ENCODE peak calls at places on chromosome 22, in six cellular contexts. V is GM23338; O is left ventricle myocardium inferior; L is fibroblast of lung; X is naive thymus-derived CD4-positive, alpha-beta T cell; Q is thyroid gland. R is an unnamed sample.

GRCh38 chr22:43273902-43274484 is 69.2 kb downstream of the SCUBE1 start:
- DNase-seq in V (peak; percentile 84), O (no peak), L (peak; percentile 60), X (peak; percentile 35), Q (peak; percentile 50), R (peak; percentile 46)

GRCh38 chr22:48890693-48891554 is 936.7 kb downstream of the BRD1 start:
- DNase-seq in V (no peak), O (peak; percentile 9), L (no peak), X (no peak), Q (no peak), R (no peak)

GRCh38 chr22:38049812-38050619 is 7.2 kb upstream of the PICK1 start:
- DNase-seq in V (no peak), O (no peak), L (no peak), X (no peak), Q (no peak), R (no peak)

GRCh38 chr22:18070041-18070440 is 7.7 kb upstream of the PEX26 start:
- DNase-seq in V (no peak), O (no peak), L (no peak), X (no peak), Q (no peak), R (no peak)

GRCh38 chr22:30277547-30278344 is 11.1 kb upstream of the OSM start:
- DNase-seq in V (no peak), O (no peak), L (peak; percentile 73), X (no peak), Q (no peak), R (peak; percentile 52)

GRCh38 chr22:48919851-48920589 is 907.7 kb downstream of the BRD1 start:
- DNase-seq in V (no peak), O (no peak), L (no peak), X (no peak), Q (no peak), R (no peak)

GRCh38 chr22:42834177-42834949 is 22.7 kb downstream of the ARFGAP3 start:
- DNase-seq in V (no peak), O (no peak), L (no peak), X (no peak), Q (no peak), R (no peak)

GRCh38 chr22:40041738-40042137 is 47.0 kb downstream of the FAM83F start:
- DNase-seq in V (no peak), O (no peak), L (no peak), X (no peak), Q (no peak), R (no peak)

GRCh38 chr22:43707650-43708049 is 104.5 kb downstream of the EFCAB6 start:
- DNase-seq in V (no peak), O (no peak), L (no peak), X (no peak), Q (no peak), R (no peak)

GRCh38 chr22:40403141-40403540 is 32.7 kb downstream of the SGSM3 start:
- DNase-seq in V (no peak), O (no peak), L (no peak), X (no peak), Q (no peak), R (no peak)

GRCh38 chr22:29756341-29756740 is 10.5 kb downstream of the ZMAT5 start:
- DNase-seq in V (no peak), O (no peak), L (no peak), X (no peak), Q (no peak), R (no peak)

GRCh38 chr22:49481651-49482399 is 345.8 kb downstream of the BRD1 start:
- DNase-seq in V (no peak), O (no peak), L (no peak), X (no peak), Q (peak; percentile 25), R (no peak)

GRCh38 chr22:39428597-39429071 is 28.2 kb upstream of the MGAT3 start:
- DNase-seq in V (peak; percentile 98), O (no peak), L (no peak), X (no peak), Q (no peak), R (no peak)

GRCh38 chr22:38313384-38313955 is 3.8 kb downstream of the CSNK1E start:
- DNase-seq in V (no peak), O (peak; percentile 78), L (peak; percentile 97), X (peak; percentile 20), Q (peak; percentile 34), R (peak; percentile 94)

GRCh38 chr22:48423481-48423901 is 1404.2 kb downstream of the BRD1 start:
- DNase-seq in V (no peak), O (no peak), L (no peak), X (no peak), Q (no peak), R (peak; percentile 81)

DNA sequence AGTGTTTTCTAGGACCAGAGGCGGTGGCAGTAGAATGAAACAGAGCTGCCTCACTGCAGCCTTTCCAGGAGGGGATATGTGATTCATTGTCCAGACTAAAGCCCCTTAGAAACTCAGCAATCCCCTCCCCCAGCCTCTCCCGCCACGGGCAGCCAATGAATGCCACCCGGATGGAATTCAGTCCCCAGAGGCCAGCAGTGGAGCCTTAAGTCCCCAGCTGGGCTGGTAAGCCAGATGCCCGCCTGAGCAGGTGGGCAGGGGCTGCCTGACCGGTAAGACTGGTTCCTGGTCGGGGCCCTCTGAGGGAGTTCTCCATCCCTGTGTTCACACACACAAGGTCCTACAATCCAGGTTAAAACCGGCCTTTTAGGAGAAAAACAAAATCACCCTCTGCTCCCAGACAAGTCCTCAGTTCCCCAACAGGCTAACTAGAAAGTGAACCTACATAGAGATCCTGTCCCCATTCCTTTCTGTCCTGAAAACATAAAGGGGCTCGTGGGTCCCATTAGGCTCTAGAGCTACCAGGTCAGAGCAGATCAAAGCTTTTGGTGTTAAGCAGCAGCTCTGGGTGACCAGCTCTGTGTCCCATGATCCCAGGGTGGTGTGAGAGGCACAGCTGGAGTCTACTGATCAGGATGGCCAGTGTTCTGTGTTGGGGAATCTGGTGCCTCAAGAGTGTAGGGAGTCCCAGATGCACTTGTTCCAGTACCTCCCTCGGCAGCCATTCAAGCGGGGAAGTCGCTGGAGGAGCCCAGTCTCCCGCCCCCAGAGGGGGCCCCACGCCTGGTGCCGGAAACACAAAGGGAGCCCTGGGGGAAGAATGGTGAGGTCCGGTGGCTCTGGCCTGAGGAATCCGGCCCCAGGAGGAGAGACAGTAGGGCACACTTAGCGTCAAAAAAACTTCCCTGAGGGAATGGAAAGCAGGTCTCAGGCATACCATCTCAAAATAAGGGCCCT is 2.6 kb downstream of the PATZ1 start:
- DNase-seq in V (peak; percentile 92), O (peak; percentile 34), L (peak; percentile 22), X (peak; percentile 14), Q (peak; percentile 97), R (peak; percentile 16)
- H3K4me1 ChIP-seq in V (peaks cover 28% of the 10 kb centered on the region), O (peaks cover 85% of the 10 kb centered on the region), L (peaks cover 15% of the 10 kb centered on the region), X (peaks cover 26% of the 10 kb centered on the region), Q (peaks cover 66% of the 10 kb centered on the region), R (peaks cover 39% of the 10 kb centered on the region)

GRCh38 chr22:26651840-26652239 is 5.5 kb upstream of the MIAT start:
- DNase-seq in V (no peak), O (no peak), L (no peak), X (no peak), Q (no peak), R (no peak)
- H3K27me3 ChIP-seq in V (peaks cover 4% of the 10 kb centered on the region), O (peaks cover 87% of the 10 kb centered on the region), L (peaks cover 50% of the 10 kb centered on the region), X (no peaks in the 10 kb centered on the region), Q (peaks cover under 1% of the 10 kb centered on the region), R (peaks cover 31% of the 10 kb centered on the region)

GRCh38 chr22:46373166-46373565 is 37.7 kb downstream of the TRMU start:
- DNase-seq in V (no peak), O (no peak), L (no peak), X (no peak), Q (peak; percentile 62), R (no peak)

GRCh38 chr22:46373838-46374662 is 38.5 kb downstream of the TRMU start:
- DNase-seq in V (no peak), O (no peak), L (no peak), X (no peak), Q (peak; percentile 55), R (no peak)

GRCh38 chr22:46376096-46376495 is 40.6 kb downstream of the TRMU start:
- DNase-seq in V (no peak), O (no peak), L (no peak), X (no peak), Q (no peak), R (no peak)

GRCh38 chr22:46376908-46377565 is 41.5 kb downstream of the TRMU start:
- DNase-seq in V (no peak), O (no peak), L (no peak), X (no peak), Q (peak; percentile 32), R (no peak)

GRCh38 chr22:46374663-46375474 is 39.4 kb downstream of the TRMU start:
- DNase-seq in V (no peak), O (no peak), L (no peak), X (no peak), Q (no peak), R (no peak)
- H3K27ac ChIP-seq in V (no peak overlapping the region), O (no peak overlapping the region), L (no peak overlapping the region), X (no peak overlapping the region), Q (peak overlapping the region; percentile 68), R (no peak overlapping the region)

GRCh38 chr22:35918466-35918865 is 110.2 kb downstream of the RBFOX2 start:
- DNase-seq in V (no peak), O (no peak), L (no peak), X (no peak), Q (no peak), R (no peak)
- H3K4me1 ChIP-seq in V (peaks cover 27% of the 10 kb centered on the region), O (peaks cover 100% of the 10 kb centered on the region), L (peaks cover 34% of the 10 kb centered on the region), X (no peaks in the 10 kb centered on the region), Q (peaks cover 59% of the 10 kb centered on the region), R (peaks cover 40% of the 10 kb centered on the region)

GRCh38 chr22:19989725-19990067 is 26.9 kb downstream of the ARVCF start:
- DNase-seq in V (no peak), O (no peak), L (no peak), X (no peak), Q (no peak), R (no peak)

GRCh38 chr22:19990188-19990587 is 26.4 kb downstream of the ARVCF start:
- DNase-seq in V (no peak), O (no peak), L (no peak), X (no peak), Q (no peak), R (no peak)

GRCh38 chr22:19988331-19988808 is 28.3 kb downstream of the ARVCF start:
- DNase-seq in V (no peak), O (no peak), L (no peak), X (no peak), Q (no peak), R (no peak)

GRCh38 chr22:19987394-19988306 is 29.0 kb downstream of the ARVCF start:
- DNase-seq in V (no peak), O (no peak), L (no peak), X (no peak), Q (no peak), R (no peak)

GRCh38 chr22:19988965-19989724 is 27.5 kb downstream of the ARVCF start:
- DNase-seq in V (no peak), O (no peak), L (no peak), X (no peak), Q (no peak), R (no peak)
- H3K27me3 ChIP-seq in V (no peaks in the 10 kb centered on the region), O (no peaks in the 10 kb centered on the region), L (no peaks in the 10 kb centered on the region), X (no peaks in the 10 kb centered on the region), Q (no peaks in the 10 kb centered on the region), R (no peaks in the 10 kb centered on the region)

GRCh38 chr22:28647216-28647615 is 32.4 kb downstream of the TTC28 start:
- DNase-seq in V (no peak), O (no peak), L (no peak), X (no peak), Q (no peak), R (no peak)
- H3K27ac ChIP-seq in V (no peak overlapping the region), O (no peak overlapping the region), L (no peak overlapping the region), X (no peak overlapping the region), Q (no peak overlapping the region), R (no peak overlapping the region)

R was measured in SJSA1.